ENCODE peak calls at places on chromosomes 6 and 20, in four cellular contexts. U, F, N and R are unnamed samples.

GRCh38 chr6:158784505-158784904 is 34.7 kb downstream of the EZR start:
- DNase-seq in U (no peak), F (no peak), N (no peak), R (no peak)

GRCh38 chr20:44301285-44301684 is 9.7 kb downstream of the FITM2 start:
- DNase-seq in F (no peak), N (no peak), U (no peak), R (no peak)

GRCh38 chr20:45098096-45098773 is 2.7 kb downstream of the KCNS1 start:
- DNase-seq in F (no peak), U (no peak), N (peak), R (no peak)

GRCh38 chr20:49485563-49485962 is 3.1 kb upstream of the KCNB1 start:
- DNase-seq in U (no peak), F (no peak), N (no peak), R (no peak)

GRCh38 chr20:34403908-34404307 is 40.8 kb downstream of the ITCH start:
- DNase-seq in N (no peak), U (no peak), F (no peak), R (no peak)

GRCh38 chr6:55643868-55644267 is 64.9 kb upstream of the HMGCLL1 start:
- DNase-seq in F (no peak), N (no peak), U (no peak), R (no peak)

GRCh38 chr6:62283828-62284411 is 2.1 kb downstream of the KHDRBS2 start:
- DNase-seq in F (peak), N (no peak), U (no peak), R (peak)

GRCh38 chr6:115932481-115932880 is 128.2 kb downstream of the FRK start:
- DNase-seq in F (no peak), U (no peak), N (no peak), R (no peak)

GRCh38 chr20:61896058-61896961 is 169.4 kb downstream of the TAF4 start:
- DNase-seq in F (peak), N (peak), U (no peak), R (peak)

GRCh38 chr6:134419717-134420116 is 101.8 kb upstream of the SGK1 start:
- DNase-seq in U (no peak), N (no peak), F (no peak), R (no peak)

GRCh38 chr20:47125553-47126373 is 230.7 kb downstream of the ZMYND8 start:
- DNase-seq in F (no peak), U (no peak), N (no peak), R (peak)

GRCh38 chr6:23280445-23280844 is 711.1 kb downstream of the HDGFL1 start:
- DNase-seq in N (no peak), U (no peak), F (no peak), R (peak)

GRCh38 chr6:45625191-45625664 is 247.5 kb upstream of the SUPT3H start:
- DNase-seq in F (no peak), U (no peak), N (no peak), R (peak)

GRCh38 chr6:124943658-124944057 is 18.6 kb upstream of the RNF217 start:
- DNase-seq in U (no peak), F (no peak), N (no peak), R (no peak)

GRCh38 chr6:53956068-53956711 is 155.1 kb upstream of the MLIP start:
- DNase-seq in N (peak), F (peak), U (peak), R (peak)

GRCh38 chr6:135213616-135214015 is 32.5 kb downstream of the MYB start:
- DNase-seq in N (no peak), F (no peak), U (no peak), R (no peak)

GRCh38 chr20:41336711-41337492 is 3.7 kb upstream of the LPIN3 start:
- DNase-seq in N (no peak), U (no peak), F (no peak), R (no peak)

GRCh38 chr20:48324744-48325143 is 503.1 kb downstream of the PREX1 start:
- DNase-seq in U (no peak), N (no peak), F (no peak), R (no peak)

GRCh38 chr20:1150218-1150617 is 31.8 kb downstream of the PSMF1 start:
- DNase-seq in N (no peak), F (peak), U (no peak), R (no peak)

GRCh38 chr6:33126101-33126714 is 50.4 kb downstream of the HLA-DPB1 start:
- DNase-seq in N (peak), U (no peak), F (peak), R (peak)

GRCh38 chr6:100435299-100435698 is 29.4 kb downstream of the SIM1 start:
- DNase-seq in N (no peak), U (no peak), F (peak), R (no peak)

GRCh38 chr6:108260126-108260808 is 573 bp downstream of the SNX3 start:
- DNase-seq in U (peak), N (peak), F (peak), R (peak)

GRCh38 chr20:35055445-35056276 is 36.9 kb downstream of the TRPC4AP start:
- DNase-seq in F (no peak), N (no peak), U (no peak), R (no peak)

GRCh38 chr6:4506806-4507205 is 269.4 kb upstream of the CDYL start:
- DNase-seq in F (no peak), U (no peak), N (no peak), R (no peak)

GRCh38 chr6:142885182-142885867 is 59.7 kb downstream of the HIVEP2 start:
- DNase-seq in F (peak), N (peak), U (peak), R (peak)

DNA sequence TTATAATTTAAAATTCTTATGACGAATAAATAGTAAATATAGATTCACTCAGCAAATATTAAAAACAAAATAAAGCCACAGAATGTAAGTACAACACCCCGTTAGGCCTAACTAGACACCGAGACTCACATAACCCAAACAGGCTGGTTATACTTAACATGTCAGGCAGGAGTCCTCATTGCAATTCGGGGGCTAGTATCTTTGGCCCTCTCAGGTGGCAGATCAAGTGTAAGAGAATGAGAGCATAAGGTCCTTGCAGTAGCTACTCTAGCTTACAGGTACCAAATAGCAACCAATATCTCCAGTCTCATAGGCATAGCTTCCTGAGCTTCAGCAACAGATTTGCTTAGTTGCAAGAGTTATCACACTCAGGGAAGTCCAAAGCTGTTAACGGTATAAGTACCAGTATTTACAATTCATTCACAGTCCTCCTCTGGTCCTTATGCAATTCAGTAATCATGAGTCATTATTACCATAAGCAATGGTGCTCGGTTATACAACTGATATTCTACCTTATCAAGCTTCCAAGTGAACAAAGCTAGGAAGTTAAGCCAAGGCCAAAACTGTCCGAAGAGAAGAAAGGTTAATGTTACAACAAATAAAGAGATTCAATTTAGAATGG is 20.1 kb downstream of the REV3L start:
- DNase-seq in N (no peak), F (peak), U (no peak), R (peak)
- TF ChIP-seq CTCF in N (no peak), F (no peak), U (no peak), R (no peak)

GRCh38 chr6:29720863-29721262 is 2.4 kb upstream of the HLA-F start:
- DNase-seq in U (no peak), N (peak), F (no peak), R (no peak)
- TF ChIP-seq MAX in U (no peak), N (no peak), F (no peak), R (no peak)

DNA sequence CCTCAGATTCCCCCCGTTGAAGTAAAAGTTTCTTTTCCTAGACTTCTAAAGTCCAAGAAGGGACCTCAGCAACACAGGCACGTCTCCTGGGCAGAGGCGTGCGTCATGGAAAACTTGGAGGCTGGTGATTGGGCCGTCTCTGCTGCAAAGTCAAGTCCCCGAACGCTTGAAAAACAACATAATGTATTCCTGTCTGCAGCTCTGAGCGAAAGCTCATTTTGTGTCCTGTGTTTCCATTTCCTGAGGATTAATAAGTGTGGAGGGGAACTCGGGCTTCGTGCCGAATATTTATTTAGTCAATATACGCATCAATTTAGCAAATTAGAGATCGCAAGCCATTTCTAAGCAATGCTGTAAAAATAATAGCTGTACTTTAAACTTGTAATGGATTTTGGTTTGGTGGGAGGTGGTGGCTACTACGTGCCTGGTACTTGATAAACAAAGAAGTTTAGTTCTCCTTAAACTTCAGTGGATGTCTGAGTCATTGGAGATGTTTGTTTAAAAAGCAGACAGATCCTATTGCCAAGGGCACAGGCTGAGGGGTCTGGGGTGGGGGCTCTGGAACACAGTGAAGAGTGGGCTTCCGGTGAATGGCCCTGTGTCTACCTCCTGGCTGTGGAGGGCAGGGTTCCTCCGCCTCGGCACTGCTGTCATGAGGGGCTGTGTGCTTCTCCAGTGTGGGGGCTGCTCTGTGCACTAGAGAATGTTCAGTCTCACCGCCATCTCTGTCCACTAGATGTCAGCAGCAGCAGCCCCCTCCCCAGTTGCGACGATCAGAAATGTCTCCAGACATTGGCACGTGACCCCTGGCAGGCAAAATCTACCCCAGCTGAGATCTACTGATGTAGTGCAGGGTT is 21.8 kb downstream of the PCK1 start:
- DNase-seq in U (no peak), N (peak), F (peak), R (peak)
- TF ChIP-seq CTCF in U (peak), N (peak), F (peak), R (peak)

GRCh38 chr20:50597406-50597969 is 87.3 kb downstream of the PTPN1 start:
- DNase-seq in U (no peak), F (no peak), N (no peak), R (no peak)

GRCh38 chr20:50595433-50595895 is 85.3 kb downstream of the PTPN1 start:
- DNase-seq in U (no peak), N (no peak), F (no peak), R (no peak)

GRCh38 chr20:50596694-50597021 is 86.5 kb downstream of the PTPN1 start:
- DNase-seq in N (no peak), F (no peak), U (no peak), R (no peak)

GRCh38 chr20:50594591-50595432 is 84.6 kb downstream of the PTPN1 start:
- DNase-seq in N (peak), U (no peak), F (no peak), R (peak)

DNA sequence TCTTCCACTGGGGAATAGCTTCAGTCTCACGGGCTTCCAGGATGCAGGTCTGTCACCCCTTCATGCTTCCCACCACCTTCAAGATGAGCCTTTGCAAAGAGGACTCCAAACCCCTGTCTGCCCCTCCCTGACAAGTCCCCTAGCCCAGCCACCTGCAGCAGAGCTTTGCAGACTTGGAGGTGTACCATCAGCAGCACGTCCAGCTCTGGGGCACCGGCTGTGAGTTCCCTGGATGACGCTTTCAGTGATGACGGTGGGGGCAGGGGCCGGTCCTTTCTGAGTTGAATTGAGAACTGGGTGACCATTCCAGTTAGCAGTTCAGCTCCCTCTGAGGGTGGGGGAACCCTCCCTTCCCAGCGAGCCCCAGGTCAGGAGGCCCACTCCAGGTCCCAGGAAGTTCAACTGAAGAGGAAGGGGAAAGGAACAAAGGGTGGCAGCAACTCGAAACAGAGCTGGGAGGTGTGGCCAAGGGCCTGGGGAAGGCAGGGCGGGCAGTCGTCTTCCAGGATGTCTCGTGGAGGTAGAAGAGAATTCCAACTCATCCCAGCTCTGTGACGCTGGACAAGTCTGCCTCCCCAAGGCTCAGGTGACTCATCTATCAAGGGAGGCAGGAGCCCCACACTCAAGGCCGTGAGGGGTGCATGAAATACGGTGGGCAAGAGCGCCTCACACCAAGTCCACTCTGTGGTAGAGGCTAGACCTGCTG is 86.0 kb downstream of the PTPN1 start:
- DNase-seq in U (no peak), N (no peak), F (no peak), R (no peak)
- TF ChIP-seq MAX in U (no peak), N (no peak), F (no peak), R (no peak)

GRCh38 chr20:13947719-13948118 is 42.7 kb downstream of the SEL1L2 start:
- DNase-seq in F (no peak), U (no peak), N (no peak), R (no peak)

GRCh38 chr20:13953227-13953626 is 37.2 kb downstream of the SEL1L2 start:
- DNase-seq in N (peak), U (no peak), F (peak), R (peak)
- TF ChIP-seq CTCF in N (peak), U (peak), F (no peak), R (peak)

GRCh38 chr6:224350-224749 is 67.9 kb upstream of the DUSP22 start:
- DNase-seq in U (no peak), F (no peak), N (no peak), R (no peak)

GRCh38 chr6:223763-224162 is 68.5 kb upstream of the DUSP22 start:
- DNase-seq in U (no peak), N (no peak), F (no peak), R (no peak)

GRCh38 chr6:222468-222867 is 69.8 kb upstream of the DUSP22 start:
- DNase-seq in U (no peak), F (no peak), N (no peak), R (no peak)

GRCh38 chr6:221531-222349 is 70.5 kb upstream of the DUSP22 start:
- DNase-seq in U (peak), F (no peak), N (no peak), R (no peak)

GRCh38 chr6:223136-223535 is 69.2 kb upstream of the DUSP22 start:
- DNase-seq in N (no peak), U (no peak), F (no peak), R (no peak)
- TF ChIP-seq MAX in N (no peak), U (no peak), F (no peak), R (no peak)

DNA sequence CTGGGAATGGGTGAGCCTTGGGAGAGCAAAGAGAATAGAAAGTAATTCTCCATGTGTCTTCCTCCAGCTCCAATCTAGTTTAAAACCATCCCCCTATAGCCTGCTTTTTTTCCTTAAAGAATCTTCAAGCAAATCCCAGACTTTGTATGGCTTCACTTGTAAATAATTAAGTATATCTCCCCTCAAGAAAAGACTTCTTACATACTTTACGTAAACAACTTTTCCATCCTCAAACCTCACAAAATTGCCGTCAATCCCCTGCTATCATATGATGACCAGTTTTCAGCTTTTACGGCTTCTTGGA is 88.5 kb upstream of the PHACTR3 start:
- DNase-seq in N (no peak), F (no peak), U (no peak), R (no peak)
- TF ChIP-seq CTCF in N (no peak), F (no peak), U (no peak), R (no peak)

DNA sequence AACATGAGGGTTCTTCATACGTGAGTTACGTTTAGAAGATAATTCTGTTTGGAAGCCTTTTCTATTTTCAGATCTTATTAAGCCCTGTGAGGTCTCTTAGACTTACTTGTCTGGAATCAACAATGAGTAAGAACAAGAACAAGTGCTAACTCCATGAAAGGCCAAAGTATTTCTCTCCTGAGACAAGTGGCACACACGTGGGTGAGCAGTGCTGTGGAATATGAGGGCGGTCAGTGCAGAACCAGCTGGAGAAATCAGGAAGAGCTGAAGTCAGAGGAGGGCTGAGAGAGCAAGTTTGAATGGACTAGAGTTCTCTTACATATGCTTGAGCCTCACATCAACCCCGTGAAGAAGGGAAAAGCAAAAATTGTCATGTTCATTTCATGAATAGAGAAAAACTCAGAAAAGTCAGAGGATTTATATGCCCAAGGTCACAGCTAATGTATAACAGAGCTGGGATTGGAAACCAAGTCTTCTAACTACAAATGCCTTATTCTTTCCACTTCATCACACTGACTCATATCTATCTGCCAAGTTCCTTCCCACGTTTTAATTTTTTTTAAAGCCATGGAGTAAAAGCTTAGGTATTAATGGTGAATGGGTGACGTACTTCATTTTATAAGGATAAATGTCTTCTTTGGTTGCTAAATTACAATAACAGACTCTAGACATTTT is 201.3 kb upstream of the DTNBP1 start:
- DNase-seq in N (no peak), U (no peak), F (no peak), R (no peak)
- TF ChIP-seq MAX in N (no peak), U (no peak), F (no peak), R (no peak)

DNA sequence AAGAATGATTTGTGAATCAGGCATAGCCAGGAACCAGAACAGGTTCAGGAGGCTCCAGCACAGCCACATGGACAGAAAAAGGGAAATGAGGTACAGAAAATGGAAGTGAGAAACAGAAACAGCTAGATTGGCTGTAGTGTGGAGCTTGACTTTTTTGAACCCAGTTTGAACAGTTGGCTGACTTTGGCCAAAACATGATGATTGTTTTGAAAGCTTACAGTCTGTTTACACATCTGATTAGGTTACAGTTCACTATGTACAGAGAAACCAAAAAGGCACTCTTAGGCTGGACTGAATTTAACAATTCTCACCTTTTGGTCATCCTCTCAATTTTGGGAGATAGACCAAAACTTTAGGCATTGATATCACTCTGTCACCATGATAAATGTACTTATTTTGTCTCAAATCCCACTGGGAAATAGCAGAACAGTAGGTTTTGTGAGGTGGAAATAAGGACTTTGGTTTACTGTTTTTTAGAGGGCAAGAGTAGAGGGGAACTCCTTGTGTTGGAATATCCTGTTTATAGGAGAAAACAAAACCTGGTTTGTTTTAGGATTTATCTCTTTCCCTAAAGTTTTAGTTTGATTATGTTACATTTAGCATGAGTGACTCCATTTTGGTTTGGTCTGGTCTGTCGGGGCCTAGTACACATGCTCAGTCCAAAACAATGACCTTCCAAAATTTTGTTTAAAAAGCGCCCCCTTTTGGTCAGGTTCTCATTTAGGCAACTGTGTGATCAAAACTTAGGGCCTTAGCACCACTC is 123.1 kb downstream of the OLIG3 start:
- DNase-seq in U (peak), N (no peak), F (peak), R (peak)
- TF ChIP-seq CTCF in U (peak), N (peak), F (no peak), R (no peak)